ENCODE peak calls at places on chromosomes 1 and 21, in four cellular contexts. R, Z, U and F are unnamed samples.

GRCh38 chr1:178536844-178537371 is 24.0 kb downstream of the TEX35 start:
- DNase-seq in Z (no peak), R (peak), U (peak), F (no peak)

GRCh38 chr1:236710328-236710892 is 24.1 kb downstream of the ACTN2 start:
- DNase-seq in R (no peak), U (no peak), Z (no peak), F (no peak)

GRCh38 chr1:226738421-226738994 is 574 bp downstream of the ITPKB start:
- DNase-seq in Z (peak), R (peak), U (peak), F (peak)

GRCh38 chr1:34590211-34590623 is 164.6 kb upstream of the GJB5 start:
- DNase-seq in U (no peak), Z (no peak), R (no peak), F (no peak)

GRCh38 chr1:228148196-228148861 is 1.4 kb upstream of the GJC2 start:
- DNase-seq in R (peak), U (no peak), Z (no peak), F (no peak)

GRCh38 chr1:57470028-57470427 is 46.2 kb upstream of the DAB1 start:
- DNase-seq in U (no peak), R (no peak), Z (no peak), F (no peak)

GRCh38 chr1:5725855-5726585 is 266.2 kb downstream of the NPHP4 start:
- DNase-seq in Z (no peak), R (no peak), U (no peak), F (no peak)

GRCh38 chr1:201228011-201228983 is 37.7 kb downstream of the IGFN1 start:
- DNase-seq in R (no peak), U (no peak), Z (no peak), F (no peak)

GRCh38 chr1:42777860-42778259 is 6.9 kb upstream of the TMEM269 start:
- DNase-seq in Z (peak), R (no peak), U (no peak), F (no peak)

GRCh38 chr1:160837558-160838205 is 25.0 kb downstream of the CD244 start:
- DNase-seq in U (peak), Z (peak), R (no peak), F (no peak)

GRCh38 chr1:202316186-202316585 is 25.6 kb downstream of the UBE2T start:
- DNase-seq in Z (no peak), U (no peak), R (no peak), F (no peak)

GRCh38 chr1:159079518-159079917 is 3.0 kb upstream of the AIM2 start:
- DNase-seq in U (no peak), R (no peak), Z (no peak), F (no peak)

GRCh38 chr1:25944986-25945385 is 38.8 kb upstream of the STMN1 start:
- DNase-seq in R (no peak), U (no peak), Z (no peak), F (no peak)

GRCh38 chr1:8409107-8409506 is 91.2 kb downstream of the SLC45A1 start:
- DNase-seq in U (no peak), R (no peak), Z (no peak), F (no peak)

DNA sequence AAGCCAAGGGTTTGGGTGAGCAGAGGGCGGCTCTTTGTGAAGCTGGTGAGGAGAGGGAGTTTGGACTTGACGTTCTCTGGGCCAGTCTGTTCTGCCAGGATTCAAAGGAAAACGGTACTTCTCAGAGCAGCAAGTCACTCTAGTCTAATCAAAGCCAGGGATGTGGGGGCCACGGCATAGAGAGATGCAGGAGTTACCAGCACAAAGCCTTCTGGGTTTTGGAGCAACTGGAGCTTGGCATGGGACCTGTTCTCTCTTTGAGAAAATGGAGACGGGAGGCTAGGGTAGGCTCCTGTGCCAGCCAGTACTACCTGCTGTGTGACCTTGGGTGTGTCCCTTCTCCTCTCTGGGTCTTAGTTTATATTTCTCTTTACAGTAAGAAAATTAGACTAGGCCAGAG is 2.1 kb downstream of the TXLNA start:
- DNase-seq in Z (no peak), R (no peak), U (no peak), F (no peak)
- H3K27ac ChIP-seq in Z (no peak), R (peak), U (peak), F (no peak)

DNA sequence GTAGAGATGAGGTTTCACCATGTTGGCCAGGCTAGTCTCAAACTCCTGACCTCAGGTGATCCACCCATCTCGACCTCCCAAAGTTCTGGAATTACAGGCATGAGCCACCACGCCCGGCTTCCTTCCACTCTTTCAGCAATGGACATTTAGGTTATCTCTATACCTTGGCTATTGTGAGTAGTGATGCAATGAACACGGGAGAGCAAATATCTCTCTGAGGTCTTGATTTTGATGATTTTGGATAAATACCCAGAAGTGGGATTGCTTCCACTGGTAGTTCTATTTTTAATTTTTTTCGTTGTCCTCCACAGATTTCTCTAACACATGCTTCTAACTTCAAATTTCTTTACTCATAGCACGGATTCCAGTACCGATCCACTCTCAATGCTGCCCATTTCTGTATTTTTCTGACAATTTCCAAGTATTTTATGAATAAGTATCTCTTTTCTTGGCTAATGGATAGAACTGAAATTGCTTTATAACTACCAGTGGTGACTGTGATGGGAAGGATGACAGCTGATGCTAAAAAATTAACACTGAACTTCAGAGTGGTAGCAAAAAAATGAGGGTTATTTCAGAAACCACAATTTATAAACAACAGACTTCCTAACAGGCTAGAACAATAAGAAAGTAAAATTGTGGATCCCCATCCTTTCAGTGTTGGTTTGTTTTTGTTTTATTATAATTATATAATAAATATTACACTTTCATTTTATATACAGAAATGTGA is 327.5 kb upstream of the RUNX1 start:
- DNase-seq in Z (no peak), R (no peak), U (no peak), F (no peak)
- H3K27ac ChIP-seq in Z (no peak), R (no peak), U (no peak), F (no peak)

GRCh38 chr1:246613131-246613758 is 47.0 kb downstream of the CNST start:
- DNase-seq in Z (no peak), U (no peak), R (no peak), F (no peak)

GRCh38 chr1:246608616-246609376 is 42.5 kb downstream of the CNST start:
- DNase-seq in R (peak), U (peak), Z (no peak), F (no peak)

GRCh38 chr1:246607466-246607865 is 41.2 kb downstream of the CNST start:
- DNase-seq in Z (no peak), R (no peak), U (peak), F (no peak)

DNA sequence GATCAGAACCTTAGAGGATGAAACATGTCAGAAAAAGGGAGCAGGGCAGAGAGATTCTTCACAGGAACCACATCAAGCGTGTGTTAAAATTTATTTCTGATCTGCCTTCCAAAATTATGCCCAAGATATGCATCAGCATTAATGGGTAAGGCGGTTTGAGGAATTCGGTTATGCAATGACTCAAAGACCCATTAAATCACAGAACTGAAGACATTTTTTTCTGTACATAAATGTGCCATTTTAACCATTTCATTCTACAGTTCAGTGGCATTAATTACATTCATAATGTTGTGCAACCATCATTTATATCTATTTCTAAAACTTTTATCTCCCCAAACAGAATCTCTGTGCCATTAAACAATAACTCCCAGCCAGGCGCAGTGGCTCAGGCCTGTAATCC is 43.4 kb downstream of the CNST start:
- DNase-seq in U (no peak), Z (no peak), R (no peak), F (no peak)
- H3K27ac ChIP-seq in U (peak), Z (no peak), R (no peak), F (no peak)

GRCh38 chr1:51660570-51660969 is 43.7 kb downstream of the OSBPL9 start:
- DNase-seq in U (no peak), Z (no peak), R (no peak), F (no peak)
- H3K27ac ChIP-seq in U (peak), Z (no peak), R (peak), F (no peak)

GRCh38 chr1:85570446-85571180 is 9.9 kb upstream of the CCN1 start:
- DNase-seq in R (no peak), U (no peak), Z (no peak), F (no peak)

GRCh38 chr1:85571830-85572229 is 8.7 kb upstream of the CCN1 start:
- DNase-seq in U (no peak), R (no peak), Z (no peak), F (no peak)

GRCh38 chr1:85569737-85570404 is 10.7 kb upstream of the CCN1 start:
- DNase-seq in U (no peak), R (no peak), Z (no peak), F (no peak)

GRCh38 chr1:85572574-85572973 is 8.0 kb upstream of the CCN1 start:
- DNase-seq in R (no peak), U (no peak), Z (no peak), F (no peak)

DNA sequence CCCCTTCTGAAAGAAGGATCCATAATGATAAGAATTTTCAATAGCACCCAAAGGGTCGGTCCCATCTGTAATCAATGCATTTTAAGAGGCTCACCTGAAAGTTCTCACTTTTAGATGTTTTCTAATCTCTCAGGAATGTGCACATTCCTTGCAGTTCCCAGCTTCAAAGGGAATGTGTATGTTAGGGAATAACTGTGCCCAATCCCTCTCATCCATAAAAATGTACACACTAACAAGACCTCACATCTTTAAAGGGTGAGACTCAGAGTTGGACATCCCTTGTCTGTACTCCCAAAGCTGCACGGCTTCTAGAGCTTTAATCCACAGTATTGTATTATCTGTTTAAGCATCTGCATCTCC is 9.4 kb upstream of the CCN1 start:
- DNase-seq in U (no peak), R (no peak), Z (no peak), F (no peak)
- H3K27ac ChIP-seq in U (no peak), R (peak), Z (no peak), F (no peak)